ENCODE peak calls at places on chromosome 20, in nine cellular contexts. J is NCI-H1694 treated with DMSO at 0.1 percent for 48 hours; A is activated CD4-positive, alpha-beta T cell treated with anti-CD3 and anti-CD28 coated beads for 24 hours; K is brain pericyte; S is activated B cell treated with CpG ODN at 0.5 μM for 24 hours; W is activated naive CD8-positive, alpha-beta T cell treated with anti-CD3 and anti-CD28 coated beads, Interleukin-2, amount 50 U/mL, for 24 hours; D is stimulated activated CD4-positive, alpha-beta T cell treated with anti-CD3 and anti-CD28 coated beads, Interleukin-1b, Interleukin-23, amount 100 ng/mL, for 24 hours; L is caudate nucleus; V is choroid plexus epithelial cell. H is an unnamed sample.

GRCh38 chr20:3728876-3729275 is 3.6 kb upstream of the HSPA12B start:
- DNase-seq in A (no peak), J (no peak), D (no peak), V (no peak), L (no peak), S (no peak), W (no peak), K (no peak), H (no peak)

GRCh38 chr20:38109657-38110524 is 55.2 kb downstream of the TGM2 start:
- DNase-seq in A (no peak), L (no peak), S (no peak), J (no peak), W (no peak), K (no peak), D (no peak), V (peak), H (no peak)

GRCh38 chr20:24160563-24161355 is 172.2 kb upstream of the GGTLC1 start:
- DNase-seq in S (no peak), D (no peak), K (no peak), A (no peak), V (peak), L (peak), J (peak), W (peak), H (no peak)

GRCh38 chr20:631091-631490 is 21.0 kb upstream of the TCF15 start:
- DNase-seq in D (no peak), L (no peak), V (no peak), J (no peak), A (no peak), S (no peak), K (no peak), W (no peak), H (no peak)

GRCh38 chr20:62354031-62354808 is 12.9 kb downstream of the LAMA5 start:
- DNase-seq in W (no peak), K (no peak), S (no peak), L (no peak), A (no peak), D (no peak), V (no peak), J (no peak), H (no peak)

GRCh38 chr20:61118429-61119224 is 133.4 kb upstream of the CDH4 start:
- DNase-seq in J (no peak), V (no peak), K (no peak), S (no peak), L (no peak), D (no peak), W (no peak), A (no peak), H (no peak)

GRCh38 chr20:36572701-36573102 is 695 bp upstream of the TGIF2 start:
- DNase-seq in K (no peak), W (peak), J (no peak), D (peak), S (peak), A (peak), V (peak), L (no peak), H (no peak)

GRCh38 chr20:20547221-20547875 is 165.1 kb downstream of the RALGAPA2 start:
- DNase-seq in D (no peak), J (no peak), K (no peak), L (no peak), S (no peak), W (no peak), A (no peak), V (peak), H (no peak)

GRCh38 chr20:48193626-48194025 is 408.3 kb upstream of the SULF2 start:
- DNase-seq in A (no peak), W (no peak), J (no peak), L (no peak), S (no peak), V (no peak), D (no peak), K (no peak), H (no peak)

GRCh38 chr20:17202668-17203067 is 24.2 kb upstream of the PCSK2 start:
- DNase-seq in L (no peak), S (no peak), V (no peak), W (no peak), A (no peak), J (no peak), K (no peak), D (no peak), H (no peak)

GRCh38 chr20:8735674-8736073 is 333.2 kb upstream of the PLCB4 start:
- DNase-seq in K (no peak), A (no peak), V (no peak), W (no peak), S (no peak), L (no peak), D (no peak), J (no peak), H (no peak)

GRCh38 chr20:49179368-49180277 is 8.5 kb downstream of the STAU1 start:
- DNase-seq in L (no peak), D (no peak), A (no peak), J (no peak), S (no peak), V (no peak), K (no peak), W (no peak), H (no peak)

GRCh38 chr20:42740191-42740870 is 449.4 kb downstream of the PTPRT start:
- DNase-seq in L (no peak), D (no peak), W (no peak), A (no peak), K (no peak), V (no peak), S (no peak), J (no peak), H (no peak)

GRCh38 chr20:5150226-5151076 is 23.6 kb downstream of the CDS2 start:
- DNase-seq in D (no peak), L (no peak), A (no peak), V (peak), J (no peak), K (no peak), S (no peak), W (no peak), H (no peak)

GRCh38 chr20:1381753-1382591 is 10.9 kb downstream of the FKBP1A start:
- DNase-seq in A (no peak), L (no peak), S (no peak), D (no peak), W (no peak), K (no peak), V (no peak), J (no peak), H (no peak)

GRCh38 chr20:408843-409696 is 971 bp downstream of the RBCK1 start:
- DNase-seq in K (no peak), W (peak), L (no peak), S (no peak), J (no peak), V (no peak), D (no peak), A (no peak), H (peak)

GRCh38 chr20:58662142-58662473 is 11.0 kb downstream of the STX16 start:
- DNase-seq in K (no peak), J (no peak), S (no peak), W (no peak), L (no peak), D (no peak), V (no peak), A (no peak), H (no peak)

GRCh38 chr20:63259734-63260460 is 5.6 kb upstream of the NKAIN4 start:
- DNase-seq in V (no peak), J (no peak), S (no peak), K (no peak), A (no peak), L (no peak), D (no peak), W (no peak), H (no peak)

GRCh38 chr20:38299963-38300362 is 4.0 kb upstream of the BPI start:
- DNase-seq in W (no peak), L (no peak), J (no peak), A (no peak), D (no peak), K (no peak), V (no peak), S (no peak), H (no peak)

H was measured in stimulated activated effector memory CD8-positive, alpha-beta T cell treated with anti-CD3 and anti-CD28 coated beads, Interleukin-12 subunit alpha, Interleukin-12 subunit beta, amount 100 ng/mL, for 72 hours.